ENCODE peak calls at places on chromosomes 6 and 20, in six cellular contexts. V is nephron progenitor cell; K is psoas muscle; T is activated CD4-positive, CD25-positive, alpha-beta regulatory T cell; J is DMS79; C is HTR-8/SVneo. Q is an unnamed sample.

GRCh38 chr6:27452496-27452897 is 20.4 kb downstream of the ZNF184 start:
- DNase-seq in T (no peak), J (no peak), V (no peak), K (no peak), C (no peak), Q (no peak)

GRCh38 chr6:133778414-133778813 is 110.5 kb upstream of the TCF21 start:
- DNase-seq in K (no peak), V (no peak), T (no peak), J (no peak), C (no peak), Q (no peak)

GRCh38 chr6:163113358-163113962 is 301.1 kb upstream of the QKI start:
- DNase-seq in C (no peak), J (no peak), V (no peak), K (no peak), T (no peak), Q (no peak)

GRCh38 chr6:47452899-47453298 is 24.7 kb upstream of the CD2AP start:
- DNase-seq in V (no peak), C (no peak), J (no peak), T (no peak), K (no peak), Q (no peak)

GRCh38 chr6:686528-686927 is 6.4 kb downstream of the EXOC2 start:
- DNase-seq in K (no peak), V (no peak), T (no peak), C (peak), J (no peak), Q (no peak)

GRCh38 chr6:142816024-142816423 is 129.0 kb downstream of the HIVEP2 start:
- DNase-seq in T (no peak), C (no peak), K (no peak), J (no peak), V (no peak), Q (no peak)

GRCh38 chr20:35011589-35012226 is 56.0 kb downstream of the MYH7B start:
- DNase-seq in C (no peak), K (no peak), T (no peak), V (no peak), J (no peak), Q (no peak)

GRCh38 chr6:32177182-32177787 is 920 bp upstream of the RNF5 start:
- DNase-seq in C (no peak), V (peak), J (peak), T (no peak), K (no peak), Q (no peak)

GRCh38 chr6:83125425-83125824 is 58.0 kb downstream of the DOP1A start:
- DNase-seq in V (no peak), K (no peak), T (no peak), C (no peak), J (no peak), Q (no peak)

GRCh38 chr6:21676769-21677168 is 83.2 kb downstream of the SOX4 start:
- DNase-seq in K (no peak), T (no peak), J (no peak), V (no peak), C (no peak), Q (no peak)

GRCh38 chr6:31575952-31576684 is 753 bp downstream of the TNF start:
- DNase-seq in T (no peak), V (no peak), K (no peak), J (no peak), C (no peak), Q (no peak)

GRCh38 chr20:52799130-52799529 is 173.0 kb upstream of the TSHZ2 start:
- DNase-seq in K (no peak), T (no peak), J (no peak), V (no peak), C (no peak), Q (no peak)

GRCh38 chr20:57481281-57481711 is 43.6 kb downstream of the CTCFL start:
- DNase-seq in C (no peak), K (no peak), J (no peak), T (no peak), V (no peak), Q (no peak)

GRCh38 chr6:113671440-113671839 is 185.7 kb upstream of the MARCKS start:
- DNase-seq in V (no peak), T (no peak), C (no peak), K (no peak), J (no peak), Q (no peak)

GRCh38 chr6:143936986-143937765 is 70.9 kb downstream of the PLAGL1 start:
- DNase-seq in T (no peak), J (no peak), C (no peak), V (no peak), K (no peak), Q (no peak)

GRCh38 chr6:9745966-9746365 is 668.9 kb downstream of the TFAP2A start:
- DNase-seq in V (no peak), C (no peak), T (no peak), K (no peak), J (no peak), Q (no peak)

GRCh38 chr6:125986295-125986955 is at the start of gene TRMT11:
- DNase-seq in K (peak), T (peak), C (peak), J (peak), V (peak), Q (peak)

GRCh38 chr20:57560554-57561355 is at the start of gene PCK1:
- DNase-seq in C (peak), J (no peak), T (no peak), K (peak), V (no peak), Q (no peak)

GRCh38 chr20:40251284-40251932 is 437.6 kb downstream of the MAFB start:
- DNase-seq in T (no peak), V (peak), J (no peak), C (peak), K (no peak), Q (no peak)

GRCh38 chr20:25090492-25091429 is 8.8 kb upstream of the VSX1 start:
- DNase-seq in V (no peak), T (no peak), C (no peak), K (no peak), J (peak), Q (no peak)

GRCh38 chr6:155252581-155252980 is 11.2 kb upstream of the CLDN20 start:
- DNase-seq in C (no peak), T (no peak), J (no peak), K (no peak), V (no peak), Q (no peak)

GRCh38 chr6:29589423-29590048 is 4.6 kb downstream of the OR2H2 start:
- DNase-seq in J (peak), K (no peak), T (peak), C (peak), V (peak), Q (no peak)

GRCh38 chr6:4774715-4775590 is 1.3 kb upstream of the CDYL start:
- DNase-seq in V (peak), K (peak), J (no peak), C (no peak), T (no peak), Q (no peak)

GRCh38 chr6:89311853-89312531 is 3.1 kb downstream of the GABRR2 start:
- DNase-seq in J (no peak), V (peak), T (no peak), C (no peak), K (peak), Q (no peak)

GRCh38 chr6:39934060-39934757 is at the start of gene MOCS1:
- DNase-seq in C (peak), K (peak), V (peak), T (no peak), J (peak), Q (peak)

GRCh38 chr6:24918641-24919403 is 16.9 kb downstream of the RIPOR2 start:
- DNase-seq in T (no peak), J (peak), C (no peak), K (no peak), V (no peak), Q (no peak)

GRCh38 chr6:4698901-4699659 is 77.1 kb upstream of the CDYL start:
- DNase-seq in J (no peak), T (no peak), K (no peak), C (no peak), V (no peak), Q (no peak)

GRCh38 chr6:150741633-150742200 is 123.8 kb upstream of the MTHFD1L start:
- DNase-seq in T (no peak), K (no peak), J (no peak), C (no peak), V (no peak), Q (no peak)

GRCh38 chr6:12119085-12119588 is 107.0 kb downstream of the HIVEP1 start:
- DNase-seq in C (no peak), T (no peak), K (no peak), V (no peak), J (no peak), Q (no peak)

GRCh38 chr6:49052901-49053300 is 410.2 kb downstream of the MMUT start:
- DNase-seq in C (no peak), K (no peak), V (no peak), J (no peak), T (no peak), Q (no peak)

Q was measured in dorsolateral prefrontal cortex.